ENCODE peak calls at places on chromosomes 13 and 19, in ten cellular contexts. K is lower leg skin, A is transverse colon, N is prostate gland, E is right lobe of liver, L is HCT116, I is ovary, S is breast epithelium, X is esophagus squamous epithelium, H is IMR-90. R is an unnamed sample.
A peak's percentile ranks its signal among the peaks of the same experiment; 100 is the strongest.

GRCh38 chr13:88651531-88651930 is 980.4 kb downstream of the SLITRK5 start:
- DNase-seq in K (no peak), A (no peak), N (no peak), E (no peak), L (no peak), I (no peak), S (no peak), X (no peak), H (no peak), R (no peak)

GRCh38 chr19:14310055-14310454 is 71.2 kb upstream of the ADGRE5 start:
- DNase-seq in K (no peak), A (no peak), N (no peak), E (no peak), L (no peak), I (no peak), S (no peak), X (no peak), H (no peak), R (no peak)

GRCh38 chr19:16615788-16616187 is 12.2 kb downstream of the MED26 start:
- DNase-seq in K (no peak), A (no peak), N (no peak), E (no peak), L (no peak), I (no peak), S (no peak), X (no peak), H (no peak), R (no peak)

GRCh38 chr19:41303941-41304340 is 6.0 kb upstream of the CCDC97 start:
- DNase-seq in K (no peak), A (no peak), N (no peak), E (no peak), L (no peak), I (no peak), S (no peak), X (no peak), H (no peak), R (no peak)

GRCh38 chr19:35461050-35461449 is 13.0 kb downstream of the FFAR2 start:
- DNase-seq in K (no peak), A (no peak), N (no peak), E (no peak), L (no peak), I (no peak), S (no peak), X (no peak), H (no peak), R (no peak)

GRCh38 chr19:20612711-20613316 is 47.2 kb upstream of the ZNF737 start:
- DNase-seq in K (no peak), A (no peak), N (no peak), E (no peak), L (no peak), I (peak; percentile 20), S (no peak), X (no peak), H (no peak), R (no peak)

GRCh38 chr13:35592457-35592856 is 116.0 kb upstream of the MAB21L1 start:
- DNase-seq in K (no peak), A (no peak), N (no peak), E (no peak), L (no peak), I (no peak), S (no peak), X (no peak), H (no peak), R (no peak)

GRCh38 chr13:105616313-105617075 is 919.0 kb downstream of the EFNB2 start:
- DNase-seq in K (no peak), A (no peak), N (no peak), E (no peak), L (no peak), I (no peak), S (no peak), X (no peak), H (peak; percentile 5), R (no peak)

GRCh38 chr13:106038752-106039151 is 496.7 kb downstream of the EFNB2 start:
- DNase-seq in K (no peak), A (no peak), N (no peak), E (no peak), L (peak; percentile 51), I (no peak), S (no peak), X (no peak), H (peak; percentile 90), R (no peak)

GRCh38 chr19:41616785-41617621 is 9.9 kb downstream of the CEACAM4 start:
- DNase-seq in K (no peak), A (no peak), N (no peak), E (no peak), L (no peak), I (no peak), S (no peak), X (no peak), H (peak; percentile 10), R (no peak)

GRCh38 chr19:10505583-10506229 is 2.5 kb upstream of the KEAP1 start:
- DNase-seq in K (peak; percentile 96), A (peak; percentile 84), N (peak; percentile 75), E (peak; percentile 69), L (peak; percentile 60), I (peak; percentile 73), S (peak; percentile 81), X (no peak), H (peak; percentile 50), R (peak; percentile 84)

DNA sequence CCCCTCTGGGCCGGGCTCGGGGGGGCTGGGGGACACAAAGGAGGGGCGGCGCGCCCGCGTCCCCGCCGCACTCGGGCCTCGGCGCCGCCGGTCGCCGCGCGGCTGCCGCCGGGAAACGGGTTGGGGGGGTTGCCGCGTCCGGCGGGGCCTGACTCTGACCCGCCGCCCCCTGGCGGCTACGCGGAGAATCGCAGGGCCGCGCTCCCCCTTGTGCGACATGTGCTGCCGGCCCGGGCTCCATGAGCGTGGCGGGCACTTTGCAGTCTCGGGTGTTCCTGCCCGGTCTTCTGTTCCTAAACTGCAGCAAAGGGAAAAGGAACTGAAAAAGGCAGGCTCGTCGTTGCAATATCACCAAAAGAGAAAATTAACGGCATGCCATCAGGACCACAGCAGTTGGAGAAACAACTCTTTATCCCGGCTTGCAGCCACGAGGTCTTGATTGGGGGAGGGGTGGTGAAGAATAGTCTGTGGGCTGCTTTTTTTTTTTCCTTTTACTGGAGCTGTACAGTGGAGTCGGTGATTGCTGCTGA is 1.5 kb downstream of the MIR17HG start:
- DNase-seq in K (peak; percentile 98), A (peak; percentile 94), N (peak; percentile 92), E (peak; percentile 93), L (peak; percentile 74), I (peak; percentile 91), S (peak; percentile 90), X (peak; percentile 58), H (peak; percentile 79), R (peak; percentile 98)
- TF ChIP-seq POLR2A in K (no peak), A (no peak), N (no peak), E (peak; percentile 65), L (no peak), I (peak; percentile 23), S (no peak), X (no peak), H (no peak), R (peak; percentile 53)

DNA sequence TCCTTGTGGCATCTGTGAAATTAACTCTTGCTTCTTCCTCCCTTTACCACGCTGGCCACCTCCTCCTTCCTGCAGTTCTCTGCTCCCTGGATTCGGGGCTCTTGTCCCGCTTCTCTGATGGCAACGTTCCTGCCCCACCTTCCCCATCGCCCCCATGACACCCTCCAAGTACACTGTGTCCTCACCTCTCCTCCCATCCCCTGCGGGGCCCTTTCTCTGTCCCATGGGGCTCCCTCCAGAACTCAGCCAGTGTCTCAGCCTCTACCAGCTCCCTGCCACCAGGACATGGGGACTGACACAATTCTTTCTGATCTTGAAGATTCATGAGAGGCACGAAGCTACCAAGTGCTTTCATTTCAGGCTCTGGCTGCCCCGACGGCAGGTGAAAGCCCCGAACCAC is 9.1 kb downstream of the CARS2 start:
- DNase-seq in K (peak; percentile 82), A (no peak), N (no peak), E (no peak), L (no peak), I (no peak), S (no peak), X (no peak), H (no peak), R (no peak)
- TF ChIP-seq POLR2A in K (no peak), A (no peak), N (no peak), E (no peak), L (no peak), I (no peak), S (no peak), X (no peak), H (no peak), R (no peak)

GRCh38 chr19:2627319-2627829 is 75.1 kb downstream of the GNG7 start:
- DNase-seq in K (peak; percentile 93), A (peak; percentile 69), N (peak; percentile 51), E (peak; percentile 89), L (peak; percentile 92), I (peak; percentile 67), S (peak; percentile 68), X (peak; percentile 63), H (peak; percentile 99), R (peak; percentile 95)
- TF ChIP-seq POLR2A in K (no peak), A (peak; percentile 23), N (no peak), E (peak; percentile 91), L (no peak), I (no peak), S (no peak), X (no peak), H (no peak), R (no peak)

GRCh38 chr19:4639531-4640246 is 373 bp downstream of the TNFAIP8L1 start:
- DNase-seq in K (peak; percentile 91), A (peak; percentile 34), N (no peak), E (peak; percentile 73), L (no peak), I (peak; percentile 55), S (no peak), X (no peak), H (no peak), R (peak; percentile 87)

GRCh38 chr19:4641132-4641531 is 1.8 kb downstream of the TNFAIP8L1 start:
- DNase-seq in K (no peak), A (no peak), N (no peak), E (no peak), L (no peak), I (no peak), S (no peak), X (no peak), H (no peak), R (no peak)

GRCh38 chr19:4640247-4641000 is 1.1 kb downstream of the TNFAIP8L1 start:
- DNase-seq in K (no peak), A (peak; percentile 58), N (no peak), E (peak; percentile 47), L (no peak), I (no peak), S (no peak), X (no peak), H (no peak), R (no peak)

GRCh38 chr19:4638330-4638729 is 986 bp upstream of the TNFAIP8L1 start:
- DNase-seq in K (no peak), A (no peak), N (no peak), E (peak; percentile 67), L (no peak), I (peak; percentile 29), S (no peak), X (no peak), H (no peak), R (no peak)

DNA sequence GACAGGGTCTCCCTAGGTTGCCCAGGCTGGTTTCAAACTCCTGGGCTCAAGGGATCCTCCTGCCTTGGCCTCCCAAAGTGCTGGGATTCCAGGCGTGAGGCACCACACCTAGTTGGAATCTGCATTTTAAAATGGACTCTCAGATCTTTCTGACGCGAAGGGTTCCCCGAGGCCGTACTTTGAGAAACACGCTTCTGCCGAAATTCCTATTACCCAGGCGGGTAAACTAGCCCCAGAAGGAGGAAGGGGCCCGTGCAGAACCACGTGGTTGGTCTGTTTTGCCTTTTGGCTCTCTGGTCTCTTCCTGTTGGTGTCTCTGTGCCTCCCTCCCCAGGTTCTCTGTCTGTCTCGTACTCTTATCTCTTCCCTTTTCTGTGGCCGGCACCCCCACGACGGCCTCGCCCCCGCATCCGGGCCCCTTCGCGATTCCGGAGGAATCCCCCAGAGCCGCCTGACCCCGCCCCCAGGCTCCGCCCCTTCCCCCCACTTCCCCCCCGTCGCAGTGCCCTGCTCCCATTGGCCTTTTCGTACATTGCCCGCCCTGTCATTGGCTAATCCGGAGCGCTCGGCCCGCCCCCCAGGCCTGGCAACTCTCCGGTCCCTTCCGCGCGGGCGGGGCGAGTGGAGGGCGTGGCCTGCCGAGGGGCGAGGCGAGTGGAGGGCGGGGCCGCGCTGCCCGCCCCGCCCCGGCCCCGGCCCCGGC is at the start of gene TNFAIP8L1:
- DNase-seq in K (peak; percentile 99), A (peak; percentile 99), N (peak; percentile 95), E (peak; percentile 98), L (peak; percentile 88), I (peak; percentile 96), S (peak; percentile 97), X (peak; percentile 90), H (peak; percentile 92), R (peak; percentile 96)
- TF ChIP-seq POLR2A in K (no peak), A (no peak), N (no peak), E (no peak), L (no peak), I (no peak), S (no peak), X (no peak), H (peak; percentile 43), R (peak; percentile 26)